ENCODE peak calls at places on chromosomes 3 and 15, in ten cellular contexts. One of them, this sample, is unnamed.

GRCh38 chr3:46693038-46693896 is at the start of gene ALS2CL:
- DNase-seq in stimulated activated CD4-positive, alpha-beta T cell treated with anti-CD3 and anti-CD28 coated beads, Interleukin-4, amount 100 ng/mL, for 1 hour: peak; percentile 69
- DNase-seq in T-helper 2 cell: peak; percentile 63
- DNase-seq in dermis microvascular lymphatic vessel endothelial cell: peak; percentile 46
- DNase-seq in endothelial cell: peak; percentile 56
- DNase-seq in MCF 10A: peak; percentile 64
- DNase-seq in GDM1: no peak
- DNase-seq in EH: peak; percentile 61
- DNase-seq in tibial nerve: no peak
- DNase-seq in COR-L47: no peak
- DNase-seq in this sample: no peak

GRCh38 chr15:83436513-83437158 is 10.5 kb upstream of the SH3GL3 start:
- DNase-seq in stimulated activated CD4-positive, alpha-beta T cell treated with anti-CD3 and anti-CD28 coated beads, Interleukin-4, amount 100 ng/mL, for 1 hour: no peak
- DNase-seq in T-helper 2 cell: no peak
- DNase-seq in dermis microvascular lymphatic vessel endothelial cell: peak; percentile 56
- DNase-seq in endothelial cell: no peak
- DNase-seq in MCF 10A: peak; percentile 74
- DNase-seq in GDM1: no peak
- DNase-seq in EH: peak; percentile 54
- DNase-seq in tibial nerve: no peak
- DNase-seq in COR-L47: peak; percentile 40
- DNase-seq in this sample: peak; percentile 4

GRCh38 chr15:40379853-40380252 is 2.7 kb upstream of the KNSTRN start:
- DNase-seq in stimulated activated CD4-positive, alpha-beta T cell treated with anti-CD3 and anti-CD28 coated beads, Interleukin-4, amount 100 ng/mL, for 1 hour: no peak
- DNase-seq in T-helper 2 cell: no peak
- DNase-seq in dermis microvascular lymphatic vessel endothelial cell: peak; percentile 85
- DNase-seq in endothelial cell: no peak
- DNase-seq in MCF 10A: peak; percentile 98
- DNase-seq in GDM1: no peak
- DNase-seq in EH: peak; percentile 98
- DNase-seq in tibial nerve: peak; percentile 35
- DNase-seq in COR-L47: no peak
- DNase-seq in this sample: no peak

GRCh38 chr3:100257601-100258000 is 3.2 kb upstream of the TBC1D23 start:
- DNase-seq in stimulated activated CD4-positive, alpha-beta T cell treated with anti-CD3 and anti-CD28 coated beads, Interleukin-4, amount 100 ng/mL, for 1 hour: no peak
- DNase-seq in T-helper 2 cell: no peak
- DNase-seq in dermis microvascular lymphatic vessel endothelial cell: no peak
- DNase-seq in endothelial cell: no peak
- DNase-seq in MCF 10A: no peak
- DNase-seq in GDM1: no peak
- DNase-seq in EH: peak; percentile 57
- DNase-seq in tibial nerve: no peak
- DNase-seq in COR-L47: no peak
- DNase-seq in this sample: no peak

GRCh38 chr15:41501961-41502786 is 8.5 kb downstream of the ITPKA start:
- DNase-seq in stimulated activated CD4-positive, alpha-beta T cell treated with anti-CD3 and anti-CD28 coated beads, Interleukin-4, amount 100 ng/mL, for 1 hour: peak; percentile 34
- DNase-seq in T-helper 2 cell: no peak
- DNase-seq in dermis microvascular lymphatic vessel endothelial cell: no peak
- DNase-seq in endothelial cell: peak; percentile 16
- DNase-seq in MCF 10A: no peak
- DNase-seq in GDM1: no peak
- DNase-seq in EH: no peak
- DNase-seq in tibial nerve: no peak
- DNase-seq in COR-L47: no peak
- DNase-seq in this sample: no peak

GRCh38 chr15:98725874-98726273 is 77.5 kb downstream of the IGF1R start:
- DNase-seq in stimulated activated CD4-positive, alpha-beta T cell treated with anti-CD3 and anti-CD28 coated beads, Interleukin-4, amount 100 ng/mL, for 1 hour: no peak
- DNase-seq in T-helper 2 cell: no peak
- DNase-seq in dermis microvascular lymphatic vessel endothelial cell: no peak
- DNase-seq in endothelial cell: no peak
- DNase-seq in MCF 10A: no peak
- DNase-seq in GDM1: no peak
- DNase-seq in EH: no peak
- DNase-seq in tibial nerve: no peak
- DNase-seq in COR-L47: no peak
- DNase-seq in this sample: no peak

GRCh38 chr3:160781429-160781828 is 25.4 kb downstream of the PPM1L start:
- DNase-seq in stimulated activated CD4-positive, alpha-beta T cell treated with anti-CD3 and anti-CD28 coated beads, Interleukin-4, amount 100 ng/mL, for 1 hour: no peak
- DNase-seq in T-helper 2 cell: no peak
- DNase-seq in dermis microvascular lymphatic vessel endothelial cell: no peak
- DNase-seq in endothelial cell: no peak
- DNase-seq in MCF 10A: no peak
- DNase-seq in GDM1: no peak
- DNase-seq in EH: no peak
- DNase-seq in tibial nerve: no peak
- DNase-seq in COR-L47: no peak
- DNase-seq in this sample: no peak

GRCh38 chr3:129234441-129234840 is 15.0 kb upstream of the COPG1 start:
- DNase-seq in stimulated activated CD4-positive, alpha-beta T cell treated with anti-CD3 and anti-CD28 coated beads, Interleukin-4, amount 100 ng/mL, for 1 hour: no peak
- DNase-seq in T-helper 2 cell: no peak
- DNase-seq in dermis microvascular lymphatic vessel endothelial cell: no peak
- DNase-seq in endothelial cell: no peak
- DNase-seq in MCF 10A: no peak
- DNase-seq in GDM1: no peak
- DNase-seq in EH: no peak
- DNase-seq in tibial nerve: no peak
- DNase-seq in COR-L47: no peak
- DNase-seq in this sample: no peak

GRCh38 chr3:47380026-47380600 is 708 bp upstream of the PTPN23 start:
- DNase-seq in stimulated activated CD4-positive, alpha-beta T cell treated with anti-CD3 and anti-CD28 coated beads, Interleukin-4, amount 100 ng/mL, for 1 hour: no peak
- DNase-seq in T-helper 2 cell: no peak
- DNase-seq in dermis microvascular lymphatic vessel endothelial cell: peak; percentile 11
- DNase-seq in endothelial cell: no peak
- DNase-seq in MCF 10A: no peak
- DNase-seq in GDM1: no peak
- DNase-seq in EH: no peak
- DNase-seq in tibial nerve: no peak
- DNase-seq in COR-L47: no peak
- DNase-seq in this sample: no peak

GRCh38 chr3:15726043-15726442 is 71.7 kb downstream of the ANKRD28 start:
- DNase-seq in stimulated activated CD4-positive, alpha-beta T cell treated with anti-CD3 and anti-CD28 coated beads, Interleukin-4, amount 100 ng/mL, for 1 hour: no peak
- DNase-seq in T-helper 2 cell: no peak
- DNase-seq in dermis microvascular lymphatic vessel endothelial cell: no peak
- DNase-seq in endothelial cell: no peak
- DNase-seq in MCF 10A: peak; percentile 37
- DNase-seq in GDM1: no peak
- DNase-seq in EH: peak; percentile 47
- DNase-seq in tibial nerve: no peak
- DNase-seq in COR-L47: no peak
- DNase-seq in this sample: no peak

GRCh38 chr15:62952969-62953368 is 89.6 kb upstream of the TPM1 start:
- DNase-seq in stimulated activated CD4-positive, alpha-beta T cell treated with anti-CD3 and anti-CD28 coated beads, Interleukin-4, amount 100 ng/mL, for 1 hour: no peak
- DNase-seq in T-helper 2 cell: no peak
- DNase-seq in dermis microvascular lymphatic vessel endothelial cell: no peak
- DNase-seq in endothelial cell: no peak
- DNase-seq in MCF 10A: no peak
- DNase-seq in GDM1: no peak
- DNase-seq in EH: no peak
- DNase-seq in tibial nerve: no peak
- DNase-seq in COR-L47: no peak
- DNase-seq in this sample: no peak

GRCh38 chr3:32584660-32585059 is 14.0 kb upstream of the DYNC1LI1 start:
- DNase-seq in stimulated activated CD4-positive, alpha-beta T cell treated with anti-CD3 and anti-CD28 coated beads, Interleukin-4, amount 100 ng/mL, for 1 hour: no peak
- DNase-seq in T-helper 2 cell: no peak
- DNase-seq in dermis microvascular lymphatic vessel endothelial cell: no peak
- DNase-seq in endothelial cell: no peak
- DNase-seq in MCF 10A: no peak
- DNase-seq in GDM1: no peak
- DNase-seq in EH: peak; percentile 35
- DNase-seq in tibial nerve: no peak
- DNase-seq in COR-L47: no peak
- DNase-seq in this sample: no peak

GRCh38 chr3:62708642-62709041 is 166.6 kb downstream of the CADPS start:
- DNase-seq in stimulated activated CD4-positive, alpha-beta T cell treated with anti-CD3 and anti-CD28 coated beads, Interleukin-4, amount 100 ng/mL, for 1 hour: no peak
- DNase-seq in T-helper 2 cell: no peak
- DNase-seq in dermis microvascular lymphatic vessel endothelial cell: no peak
- DNase-seq in endothelial cell: no peak
- DNase-seq in MCF 10A: no peak
- DNase-seq in GDM1: no peak
- DNase-seq in EH: no peak
- DNase-seq in tibial nerve: no peak
- DNase-seq in COR-L47: no peak
- DNase-seq in this sample: no peak

GRCh38 chr15:75349851-75350588 is 3.2 kb downstream of the NEIL1 start:
- DNase-seq in stimulated activated CD4-positive, alpha-beta T cell treated with anti-CD3 and anti-CD28 coated beads, Interleukin-4, amount 100 ng/mL, for 1 hour: no peak
- DNase-seq in T-helper 2 cell: no peak
- DNase-seq in dermis microvascular lymphatic vessel endothelial cell: no peak
- DNase-seq in endothelial cell: no peak
- DNase-seq in MCF 10A: no peak
- DNase-seq in GDM1: peak; percentile 70
- DNase-seq in EH: no peak
- DNase-seq in tibial nerve: no peak
- DNase-seq in COR-L47: no peak
- DNase-seq in this sample: no peak

GRCh38 chr3:48404440-48405342 is 25.2 kb downstream of the PLXNB1 start:
- DNase-seq in stimulated activated CD4-positive, alpha-beta T cell treated with anti-CD3 and anti-CD28 coated beads, Interleukin-4, amount 100 ng/mL, for 1 hour: no peak
- DNase-seq in T-helper 2 cell: no peak
- DNase-seq in dermis microvascular lymphatic vessel endothelial cell: no peak
- DNase-seq in endothelial cell: peak; percentile 1
- DNase-seq in MCF 10A: no peak
- DNase-seq in GDM1: no peak
- DNase-seq in EH: no peak
- DNase-seq in tibial nerve: peak; percentile 11
- DNase-seq in COR-L47: no peak
- DNase-seq in this sample: no peak

GRCh38 chr3:111531446-111531845 is 10.6 kb upstream of the CD96 start:
- DNase-seq in stimulated activated CD4-positive, alpha-beta T cell treated with anti-CD3 and anti-CD28 coated beads, Interleukin-4, amount 100 ng/mL, for 1 hour: no peak
- DNase-seq in T-helper 2 cell: no peak
- DNase-seq in dermis microvascular lymphatic vessel endothelial cell: no peak
- DNase-seq in endothelial cell: no peak
- DNase-seq in MCF 10A: no peak
- DNase-seq in GDM1: no peak
- DNase-seq in EH: peak; percentile 88
- DNase-seq in tibial nerve: no peak
- DNase-seq in COR-L47: no peak
- DNase-seq in this sample: no peak

GRCh38 chr3:127762077-127762786 is 60.1 kb downstream of the MGLL start:
- DNase-seq in stimulated activated CD4-positive, alpha-beta T cell treated with anti-CD3 and anti-CD28 coated beads, Interleukin-4, amount 100 ng/mL, for 1 hour: no peak
- DNase-seq in T-helper 2 cell: no peak
- DNase-seq in dermis microvascular lymphatic vessel endothelial cell: peak; percentile 23
- DNase-seq in endothelial cell: no peak
- DNase-seq in MCF 10A: no peak
- DNase-seq in GDM1: peak; percentile 78
- DNase-seq in EH: no peak
- DNase-seq in tibial nerve: no peak
- DNase-seq in COR-L47: no peak
- DNase-seq in this sample: peak; percentile 62

GRCh38 chr3:31579828-31580227 is 47.1 kb downstream of the STT3B start:
- DNase-seq in stimulated activated CD4-positive, alpha-beta T cell treated with anti-CD3 and anti-CD28 coated beads, Interleukin-4, amount 100 ng/mL, for 1 hour: no peak
- DNase-seq in T-helper 2 cell: no peak
- DNase-seq in dermis microvascular lymphatic vessel endothelial cell: no peak
- DNase-seq in endothelial cell: no peak
- DNase-seq in MCF 10A: no peak
- DNase-seq in GDM1: no peak
- DNase-seq in EH: no peak
- DNase-seq in tibial nerve: no peak
- DNase-seq in COR-L47: no peak
- DNase-seq in this sample: no peak

GRCh38 chr3:60269829-60270266 is 981.4 kb downstream of the FHIT start:
- DNase-seq in stimulated activated CD4-positive, alpha-beta T cell treated with anti-CD3 and anti-CD28 coated beads, Interleukin-4, amount 100 ng/mL, for 1 hour: no peak
- DNase-seq in T-helper 2 cell: no peak
- DNase-seq in dermis microvascular lymphatic vessel endothelial cell: no peak
- DNase-seq in endothelial cell: no peak
- DNase-seq in MCF 10A: no peak
- DNase-seq in GDM1: no peak
- DNase-seq in EH: no peak
- DNase-seq in tibial nerve: no peak
- DNase-seq in COR-L47: no peak
- DNase-seq in this sample: no peak

GRCh38 chr3:188198001-188198400 is 44.0 kb downstream of the LPP start:
- DNase-seq in stimulated activated CD4-positive, alpha-beta T cell treated with anti-CD3 and anti-CD28 coated beads, Interleukin-4, amount 100 ng/mL, for 1 hour: no peak
- DNase-seq in T-helper 2 cell: no peak
- DNase-seq in dermis microvascular lymphatic vessel endothelial cell: no peak
- DNase-seq in endothelial cell: no peak
- DNase-seq in MCF 10A: no peak
- DNase-seq in GDM1: no peak
- DNase-seq in EH: no peak
- DNase-seq in tibial nerve: no peak
- DNase-seq in COR-L47: no peak
- DNase-seq in this sample: no peak

GRCh38 chr3:57397175-57398026 is 104.9 kb upstream of the ASB14 start:
- DNase-seq in stimulated activated CD4-positive, alpha-beta T cell treated with anti-CD3 and anti-CD28 coated beads, Interleukin-4, amount 100 ng/mL, for 1 hour: peak; percentile 44
- DNase-seq in T-helper 2 cell: no peak
- DNase-seq in dermis microvascular lymphatic vessel endothelial cell: peak; percentile 63
- DNase-seq in endothelial cell: peak; percentile 60
- DNase-seq in MCF 10A: peak; percentile 74
- DNase-seq in GDM1: peak; percentile 56
- DNase-seq in EH: peak; percentile 59
- DNase-seq in tibial nerve: no peak
- DNase-seq in COR-L47: peak; percentile 11
- DNase-seq in this sample: peak; percentile 45

GRCh38 chr3:55191911-55192787 is 264.3 kb upstream of the LRTM1 start:
- DNase-seq in stimulated activated CD4-positive, alpha-beta T cell treated with anti-CD3 and anti-CD28 coated beads, Interleukin-4, amount 100 ng/mL, for 1 hour: no peak
- DNase-seq in T-helper 2 cell: no peak
- DNase-seq in dermis microvascular lymphatic vessel endothelial cell: no peak
- DNase-seq in endothelial cell: no peak
- DNase-seq in MCF 10A: peak; percentile 85
- DNase-seq in GDM1: no peak
- DNase-seq in EH: peak; percentile 100
- DNase-seq in tibial nerve: no peak
- DNase-seq in COR-L47: no peak
- DNase-seq in this sample: no peak

GRCh38 chr3:72205297-72205696 is 420.3 kb upstream of the PROK2 start:
- DNase-seq in stimulated activated CD4-positive, alpha-beta T cell treated with anti-CD3 and anti-CD28 coated beads, Interleukin-4, amount 100 ng/mL, for 1 hour: no peak
- DNase-seq in T-helper 2 cell: no peak
- DNase-seq in dermis microvascular lymphatic vessel endothelial cell: no peak
- DNase-seq in endothelial cell: no peak
- DNase-seq in MCF 10A: no peak
- DNase-seq in GDM1: no peak
- DNase-seq in EH: no peak
- DNase-seq in tibial nerve: no peak
- DNase-seq in COR-L47: no peak
- DNase-seq in this sample: no peak

GRCh38 chr15:39094116-39094515 is 486.8 kb upstream of the THBS1 start:
- DNase-seq in stimulated activated CD4-positive, alpha-beta T cell treated with anti-CD3 and anti-CD28 coated beads, Interleukin-4, amount 100 ng/mL, for 1 hour: no peak
- DNase-seq in T-helper 2 cell: no peak
- DNase-seq in dermis microvascular lymphatic vessel endothelial cell: no peak
- DNase-seq in endothelial cell: no peak
- DNase-seq in MCF 10A: no peak
- DNase-seq in GDM1: no peak
- DNase-seq in EH: peak; percentile 56
- DNase-seq in tibial nerve: no peak
- DNase-seq in COR-L47: no peak
- DNase-seq in this sample: no peak

GRCh38 chr3:46663611-46664135 is 29.8 kb downstream of the ALS2CL start:
- DNase-seq in stimulated activated CD4-positive, alpha-beta T cell treated with anti-CD3 and anti-CD28 coated beads, Interleukin-4, amount 100 ng/mL, for 1 hour: no peak
- DNase-seq in T-helper 2 cell: no peak
- DNase-seq in dermis microvascular lymphatic vessel endothelial cell: peak; percentile 56
- DNase-seq in endothelial cell: peak; percentile 8
- DNase-seq in MCF 10A: peak; percentile 30
- DNase-seq in GDM1: peak; percentile 27
- DNase-seq in EH: peak; percentile 27
- DNase-seq in tibial nerve: no peak
- DNase-seq in COR-L47: peak; percentile 88
- DNase-seq in this sample: peak; percentile 97

GRCh38 chr3:157130138-157130880 is 29.6 kb downstream of the CCNL1 start:
- DNase-seq in stimulated activated CD4-positive, alpha-beta T cell treated with anti-CD3 and anti-CD28 coated beads, Interleukin-4, amount 100 ng/mL, for 1 hour: peak; percentile 63
- DNase-seq in T-helper 2 cell: no peak
- DNase-seq in dermis microvascular lymphatic vessel endothelial cell: peak; percentile 65
- DNase-seq in endothelial cell: peak; percentile 79
- DNase-seq in MCF 10A: peak; percentile 80
- DNase-seq in GDM1: no peak
- DNase-seq in EH: peak; percentile 52
- DNase-seq in tibial nerve: peak; percentile 54
- DNase-seq in COR-L47: peak; percentile 93
- DNase-seq in this sample: peak; percentile 72

GRCh38 chr15:78946493-78946892 is 1.6 kb upstream of the CTSH start:
- DNase-seq in stimulated activated CD4-positive, alpha-beta T cell treated with anti-CD3 and anti-CD28 coated beads, Interleukin-4, amount 100 ng/mL, for 1 hour: no peak
- DNase-seq in T-helper 2 cell: no peak
- DNase-seq in dermis microvascular lymphatic vessel endothelial cell: no peak
- DNase-seq in endothelial cell: no peak
- DNase-seq in MCF 10A: no peak
- DNase-seq in GDM1: no peak
- DNase-seq in EH: no peak
- DNase-seq in tibial nerve: no peak
- DNase-seq in COR-L47: no peak
- DNase-seq in this sample: no peak

GRCh38 chr15:40190591-40190990 is 29.7 kb downstream of the BUB1B start:
- DNase-seq in stimulated activated CD4-positive, alpha-beta T cell treated with anti-CD3 and anti-CD28 coated beads, Interleukin-4, amount 100 ng/mL, for 1 hour: no peak
- DNase-seq in T-helper 2 cell: no peak
- DNase-seq in dermis microvascular lymphatic vessel endothelial cell: peak; percentile 85
- DNase-seq in endothelial cell: no peak
- DNase-seq in MCF 10A: peak; percentile 48
- DNase-seq in GDM1: no peak
- DNase-seq in EH: peak; percentile 62
- DNase-seq in tibial nerve: no peak
- DNase-seq in COR-L47: no peak
- DNase-seq in this sample: no peak